ENCODE peak calls at places on chromosomes 16 and 17, in four cellular contexts. H is astrocyte of the hippocampus, Q is cardiac muscle cell, P is AG10803. A is an unnamed sample.

GRCh38 chr17:20988896-20989295 is 53.9 kb downstream of the USP22 start:
- DNase-seq in H (no peak), Q (no peak), P (no peak), A (no peak)

GRCh38 chr17:20263595-20263994 is 203.7 kb downstream of the LGALS9B start:
- DNase-seq in Q (no peak), H (peak), P (peak), A (peak)

GRCh38 chr17:13154932-13155331 is 137.1 kb upstream of the ELAC2 start:
- DNase-seq in P (no peak), H (no peak), Q (no peak), A (no peak)

GRCh38 chr16:69310479-69311114 is 553 bp upstream of the VPS4A start:
- DNase-seq in H (no peak), P (no peak), Q (no peak), A (no peak)

GRCh38 chr16:78310196-78310595 is 210.7 kb downstream of the WWOX start:
- DNase-seq in P (no peak), Q (no peak), H (peak), A (no peak)

GRCh38 chr17:59010026-59010425 is 96.7 kb downstream of the TRIM37 start:
- DNase-seq in P (peak), Q (peak), H (peak), A (no peak)

GRCh38 chr16:48970216-48970615 is 311.4 kb downstream of the CBLN1 start:
- DNase-seq in H (no peak), P (peak), Q (no peak), A (no peak)

GRCh38 chr17:67779098-67779672 is 46.1 kb upstream of the BPTF start:
- DNase-seq in Q (peak), P (peak), H (peak), A (peak)

GRCh38 chr17:1644493-1645206 is 882 bp downstream of the SCARF1 start:
- DNase-seq in H (peak), Q (no peak), P (peak), A (peak)

GRCh38 chr16:48323783-48324775 is 61.1 kb downstream of the SIAH1 start:
- DNase-seq in P (peak), Q (no peak), H (no peak), A (no peak)

GRCh38 chr17:77531641-77532040 is 390.9 kb downstream of the SEC14L1 start:
- DNase-seq in P (no peak), Q (no peak), H (no peak), A (no peak)

GRCh38 chr17:56690441-56691291 is 97.2 kb downstream of the NOG start:
- DNase-seq in P (peak), Q (no peak), H (peak), A (no peak)

GRCh38 chr17:69466451-69466850 is 52.0 kb downstream of the MAP2K6 start:
- DNase-seq in P (no peak), H (peak), Q (no peak), A (peak)

GRCh38 chr17:7745748-7746470 is 28.4 kb downstream of the DNAH2 start:
- DNase-seq in H (peak), P (peak), Q (no peak), A (peak)

GRCh38 chr16:52184336-52184735 is 362.6 kb downstream of the TOX3 start:
- DNase-seq in P (no peak), Q (no peak), H (no peak), A (no peak)

GRCh38 chr16:72198641-72199250 is 26.8 kb upstream of the PMFBP1 start:
- DNase-seq in H (no peak), P (no peak), Q (peak), A (no peak)

A was measured in epithelial cell of esophagus.